ENCODE peak calls at places on chromosome X, in four cellular contexts. I, P, K and U are unnamed samples.
A peak's percentile ranks its signal among the peaks of the same experiment; 100 is the strongest.

GRCh38 chrX:20056704-20057103 is 60.0 kb downstream of the MAP7D2 start:
- DNase-seq in P (no peak), K (no peak), I (no peak), U (no peak)

GRCh38 chrX:39152106-39152649 is 350.9 kb downstream of the MID1IP1 start:
- DNase-seq in K (peak; percentile 27), P (peak; percentile 14), I (no peak), U (no peak)

GRCh38 chrX:153649178-153649914 is 2.3 kb downstream of the DUSP9 start:
- DNase-seq in K (peak; percentile 28), I (peak; percentile 52), P (peak; percentile 57), U (no peak)

GRCh38 chrX:581717-582116 is 48.9 kb upstream of the SHOX start:
- DNase-seq in P (peak; percentile 48), K (no peak), I (no peak), U (no peak)

GRCh38 chrX:134603806-134604700 is 54.2 kb downstream of the PLAC1 start:
- DNase-seq in I (no peak), P (peak; percentile 79), K (no peak), U (peak; percentile 27)

GRCh38 chrX:9494806-9495205 is 29.9 kb downstream of the TBL1X start:
- DNase-seq in I (no peak), K (no peak), P (peak; percentile 12), U (no peak)

GRCh38 chrX:140510306-140510676 is 5.4 kb upstream of the SOX3 start:
- DNase-seq in I (no peak), K (no peak), P (no peak), U (no peak)

GRCh38 chrX:13024911-13025454 is 19.4 kb downstream of the FAM9C start:
- DNase-seq in K (no peak), I (no peak), P (no peak), U (no peak)

GRCh38 chrX:19728915-19729314 is 158.5 kb downstream of the SH3KBP1 start:
- DNase-seq in K (no peak), I (no peak), P (no peak), U (no peak)

GRCh38 chrX:74133156-74133796 is 170.7 kb upstream of the ZCCHC13 start:
- DNase-seq in P (peak; percentile 62), I (no peak), K (no peak), U (no peak)

GRCh38 chrX:147405764-147406163 is 506.0 kb upstream of the FMR1 start:
- DNase-seq in I (no peak), P (no peak), K (no peak), U (no peak)

GRCh38 chrX:50799531-50799961 is 14.4 kb downstream of the SHROOM4 start:
- DNase-seq in P (peak; percentile 6), I (no peak), K (no peak), U (no peak)

GRCh38 chrX:12330841-12331240 is 192.6 kb downstream of the FRMPD4 start:
- DNase-seq in K (no peak), P (no peak), I (no peak), U (no peak)

GRCh38 chrX:111041018-111041462 is 55.0 kb upstream of the PAK3 start:
- DNase-seq in K (no peak), P (peak; percentile 51), I (no peak), U (no peak)

GRCh38 chrX:134676440-134676839 is 18.2 kb upstream of the PLAC1 start:
- DNase-seq in P (peak; percentile 71), I (no peak), K (no peak), U (no peak)

GRCh38 chrX:152061083-152061482 is 77.3 kb downstream of the MAGEA10 start:
- DNase-seq in P (no peak), K (no peak), I (no peak), U (no peak)

GRCh38 chrX:10900585-10901289 is 210.4 kb upstream of the HCCS start:
- DNase-seq in I (no peak), P (peak; percentile 74), K (no peak), U (no peak)

GRCh38 chrX:7711167-7711566 is 131.8 kb upstream of the VCX start:
- DNase-seq in K (no peak), I (no peak), P (no peak), U (no peak)

GRCh38 chrX:13029341-13029740 is 15.1 kb downstream of the FAM9C start:
- DNase-seq in K (peak; percentile 33), I (no peak), P (peak; percentile 87), U (peak; percentile 40)

GRCh38 chrX:153456161-153456560 is 10.3 kb upstream of the TREX2 start:
- DNase-seq in K (peak; percentile 55), P (no peak), I (no peak), U (no peak)

GRCh38 chrX:28108186-28108945 is 127.1 kb upstream of the DCAF8L1 start:
- DNase-seq in P (no peak), I (no peak), K (no peak), U (no peak)

GRCh38 chrX:81202413-81202794 is 502 bp downstream of the SH3BGRL start:
- DNase-seq in K (no peak), I (no peak), P (no peak), U (no peak)

DNA sequence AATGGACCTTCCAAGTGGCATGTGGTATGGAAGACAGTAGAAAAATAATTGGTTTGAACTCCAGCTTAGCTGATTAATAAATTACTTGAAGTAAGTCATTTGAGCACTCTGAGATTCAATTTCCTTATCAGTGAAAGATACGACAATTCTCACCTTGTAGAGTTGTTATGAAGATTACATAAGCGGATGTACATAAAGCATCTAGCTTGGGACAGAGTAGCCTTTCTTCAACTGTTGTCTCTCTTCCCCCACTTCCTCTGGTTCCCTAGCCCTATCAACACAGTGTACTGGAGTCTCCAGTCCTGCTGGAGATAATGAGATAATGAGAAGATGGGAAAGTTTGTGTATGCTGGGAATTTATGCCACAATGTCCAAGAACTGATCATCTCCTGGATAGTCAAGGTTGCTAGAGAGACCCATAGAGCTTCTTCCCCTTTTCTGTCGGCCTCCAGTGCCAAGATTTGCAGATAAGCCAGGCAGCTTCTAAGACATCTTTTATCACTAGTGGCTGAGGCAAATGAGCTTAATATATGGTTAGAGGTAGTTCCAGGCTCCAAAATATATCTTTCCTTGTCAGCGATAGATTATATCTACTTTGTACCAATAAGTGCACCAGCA is 33.9 kb downstream of the VSIG4 start:
- DNase-seq in K (no peak), P (no peak), I (no peak), U (no peak)
- H3K4me1 ChIP-seq in K (peaks cover 5% of the 10 kb centered on the region), P (no peaks in the 10 kb centered on the region), I (no peaks in the 10 kb centered on the region), U (no peaks in the 10 kb centered on the region)

GRCh38 chrX:101785142-101785541 is 125.5 kb upstream of the ARMCX2 start:
- DNase-seq in K (no peak), I (no peak), P (no peak), U (no peak)
- H3K4me1 ChIP-seq in K (no peaks in the 10 kb centered on the region), I (no peaks in the 10 kb centered on the region), P (no peaks in the 10 kb centered on the region), U (no peaks in the 10 kb centered on the region)

DNA sequence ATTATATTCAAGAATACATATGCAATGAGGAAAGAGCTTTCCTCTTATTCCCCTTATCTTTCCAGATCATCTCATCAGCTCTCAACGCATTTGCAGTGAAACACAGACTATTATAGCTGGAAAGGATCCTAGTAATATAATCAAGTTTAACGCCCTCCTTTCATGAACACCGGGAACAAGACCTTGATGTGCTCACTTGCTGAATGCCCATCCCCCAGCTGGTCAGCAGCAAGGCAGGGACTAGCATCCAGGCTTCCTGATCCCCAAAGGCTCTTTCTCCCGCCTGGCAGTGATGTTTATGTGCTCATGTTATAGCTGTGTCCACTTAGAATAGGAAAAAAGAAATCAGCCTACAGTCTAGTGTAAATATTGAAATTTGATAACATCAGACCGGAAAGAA is 24.6 kb downstream of the GPC4 start:
- DNase-seq in P (no peak), I (no peak), K (no peak), U (no peak)
- H3K4me1 ChIP-seq in P (no peaks in the 10 kb centered on the region), I (no peaks in the 10 kb centered on the region), K (no peaks in the 10 kb centered on the region), U (peaks cover 21% of the 10 kb centered on the region)

GRCh38 chrX:130083656-130084382 is 26.5 kb downstream of the ELF4 start:
- DNase-seq in P (no peak), I (no peak), K (no peak), U (no peak)
- H3K4me1 ChIP-seq in P (peaks cover 3% of the 10 kb centered on the region), I (no peaks in the 10 kb centered on the region), K (peaks cover 46% of the 10 kb centered on the region), U (peaks cover 5% of the 10 kb centered on the region)

GRCh38 chrX:132043977-132044376 is 20.9 kb downstream of the STK26 start:
- DNase-seq in K (no peak), I (no peak), P (no peak), U (no peak)
- H3K4me1 ChIP-seq in K (no peaks in the 10 kb centered on the region), I (no peaks in the 10 kb centered on the region), P (no peaks in the 10 kb centered on the region), U (no peaks in the 10 kb centered on the region)

GRCh38 chrX:56762220-56762619 is 33.2 kb downstream of the NBDY start:
- DNase-seq in P (no peak), I (no peak), K (no peak), U (no peak)
- H3K4me1 ChIP-seq in P (peaks cover 8% of the 10 kb centered on the region), I (peaks cover 5% of the 10 kb centered on the region), K (peaks cover 26% of the 10 kb centered on the region), U (peaks cover 6% of the 10 kb centered on the region)

GRCh38 chrX:4485917-4486316 is 772.5 kb upstream of the PRKX start:
- DNase-seq in K (no peak), I (no peak), P (no peak), U (no peak)

DNA sequence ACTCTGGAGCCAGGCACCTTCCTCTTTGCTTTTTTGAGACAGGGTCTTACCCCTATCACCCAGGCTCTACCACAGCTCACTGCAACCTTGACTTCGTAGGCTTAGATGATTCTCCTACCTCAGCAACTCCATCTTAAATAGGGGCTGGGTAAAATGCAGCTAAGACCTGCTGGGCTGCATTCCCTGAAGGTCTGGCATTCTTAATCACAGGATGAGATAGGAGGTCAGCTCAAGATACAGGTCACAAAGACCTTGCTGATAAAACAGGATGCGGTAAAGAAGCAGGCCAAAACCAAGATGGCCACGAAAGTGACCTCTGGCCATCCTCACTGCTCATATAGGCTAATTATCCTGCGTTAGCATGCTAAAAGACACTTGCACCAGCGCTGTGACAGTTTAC is 770.8 kb upstream of the PRKX start:
- DNase-seq in P (no peak), I (no peak), K (no peak), U (no peak)
- H3K4me1 ChIP-seq in P (no peaks in the 10 kb centered on the region), I (no peaks in the 10 kb centered on the region), K (no peaks in the 10 kb centered on the region), U (no peaks in the 10 kb centered on the region)

GRCh38 chrX:93319604-93320003 is 353.8 kb downstream of the NAP1L3 start:
- DNase-seq in K (no peak), P (no peak), I (no peak), U (no peak)
- H3K4me1 ChIP-seq in K (no peaks in the 10 kb centered on the region), P (no peaks in the 10 kb centered on the region), I (no peaks in the 10 kb centered on the region), U (no peaks in the 10 kb centered on the region)